ENCODE peak calls at places on chromosomes 4 and X, in ten cellular contexts. U is MM.1S, O is astrocyte, M is HepG2, I is HCT116, E is GM23338, K is DND-41, Y is neural progenitor cell, W is H9, S is mammary epithelial cell. Z is an unnamed sample.
A peak's percentile ranks its signal among the peaks of the same experiment; 100 is the strongest.

GRCh38 chr4:107901213-107901934 is 30.0 kb upstream of the CYP2U1 start:
- DNase-seq in U (no peak), O (no peak), M (no peak), I (no peak), E (peak; percentile 21), K (no peak), Y (no peak), W (no peak), S (no peak), Z (no peak)

GRCh38 chr4:184833046-184833838 is 7.5 kb upstream of the ACSL1 start:
- DNase-seq in U (no peak), O (no peak), M (no peak), I (no peak), E (peak; percentile 16), K (no peak), Y (no peak), W (no peak), S (no peak), Z (no peak)

GRCh38 chr4:4481394-4482000 is 60.4 kb downstream of the STX18 start:
- DNase-seq in U (no peak), O (peak; percentile 44), M (no peak), I (no peak), E (no peak), K (no peak), Y (peak; percentile 12), W (no peak), S (no peak), Z (no peak)

GRCh38 chr4:19850909-19851308 is 400.8 kb upstream of the SLIT2 start:
- DNase-seq in U (no peak), O (peak; percentile 93), M (no peak), I (peak; percentile 31), E (no peak), K (no peak), Y (no peak), W (no peak), S (peak; percentile 27), Z (no peak)

GRCh38 chr4:47913858-47914218 is 545 bp downstream of the NFXL1 start:
- DNase-seq in U (peak; percentile 36), O (no peak), M (peak; percentile 13), I (no peak), E (peak; percentile 71), K (peak; percentile 43), Y (peak; percentile 63), W (peak; percentile 59), S (peak; percentile 50), Z (peak; percentile 49)

GRCh38 chrX:25721564-25721963 is 416.6 kb upstream of the MAGEB18 start:
- DNase-seq in U (peak; percentile 21), O (no peak), M (peak; percentile 1), I (no peak), E (peak; percentile 16), K (no peak), Y (peak; percentile 39), W (no peak), S (no peak), Z (peak; percentile 0)

GRCh38 chr4:26812049-26812729 is 48.5 kb upstream of the STIM2 start:
- DNase-seq in U (no peak), O (no peak), M (no peak), I (no peak), E (no peak), K (no peak), Y (no peak), W (no peak), S (peak; percentile 42), Z (no peak)

GRCh38 chrX:56802921-56803848 is 74.1 kb downstream of the NBDY start:
- DNase-seq in U (peak; percentile 81), O (peak; percentile 42), M (peak; percentile 39), I (no peak), E (peak; percentile 51), K (no peak), Y (peak; percentile 87), W (peak; percentile 71), S (peak; percentile 67), Z (no peak)

GRCh38 chr4:92969650-92970370 is 666.0 kb downstream of the GRID2 start:
- DNase-seq in U (no peak), O (peak; percentile 97), M (peak; percentile 89), I (peak; percentile 56), E (no peak), K (no peak), Y (no peak), W (no peak), S (peak; percentile 80), Z (no peak)

GRCh38 chr4:2834001-2834921 is 9.4 kb upstream of the ADD1 start:
- DNase-seq in U (no peak), O (no peak), M (no peak), I (no peak), E (no peak), K (no peak), Y (no peak), W (no peak), S (no peak), Z (no peak)

GRCh38 chrX:93874554-93874953 is 200.5 kb downstream of the FAM133A start:
- DNase-seq in U (peak; percentile 40), O (no peak), M (peak; percentile 1), I (no peak), E (peak; percentile 76), K (no peak), Y (peak; percentile 77), W (peak; percentile 37), S (peak; percentile 8), Z (peak; percentile 0)

DNA sequence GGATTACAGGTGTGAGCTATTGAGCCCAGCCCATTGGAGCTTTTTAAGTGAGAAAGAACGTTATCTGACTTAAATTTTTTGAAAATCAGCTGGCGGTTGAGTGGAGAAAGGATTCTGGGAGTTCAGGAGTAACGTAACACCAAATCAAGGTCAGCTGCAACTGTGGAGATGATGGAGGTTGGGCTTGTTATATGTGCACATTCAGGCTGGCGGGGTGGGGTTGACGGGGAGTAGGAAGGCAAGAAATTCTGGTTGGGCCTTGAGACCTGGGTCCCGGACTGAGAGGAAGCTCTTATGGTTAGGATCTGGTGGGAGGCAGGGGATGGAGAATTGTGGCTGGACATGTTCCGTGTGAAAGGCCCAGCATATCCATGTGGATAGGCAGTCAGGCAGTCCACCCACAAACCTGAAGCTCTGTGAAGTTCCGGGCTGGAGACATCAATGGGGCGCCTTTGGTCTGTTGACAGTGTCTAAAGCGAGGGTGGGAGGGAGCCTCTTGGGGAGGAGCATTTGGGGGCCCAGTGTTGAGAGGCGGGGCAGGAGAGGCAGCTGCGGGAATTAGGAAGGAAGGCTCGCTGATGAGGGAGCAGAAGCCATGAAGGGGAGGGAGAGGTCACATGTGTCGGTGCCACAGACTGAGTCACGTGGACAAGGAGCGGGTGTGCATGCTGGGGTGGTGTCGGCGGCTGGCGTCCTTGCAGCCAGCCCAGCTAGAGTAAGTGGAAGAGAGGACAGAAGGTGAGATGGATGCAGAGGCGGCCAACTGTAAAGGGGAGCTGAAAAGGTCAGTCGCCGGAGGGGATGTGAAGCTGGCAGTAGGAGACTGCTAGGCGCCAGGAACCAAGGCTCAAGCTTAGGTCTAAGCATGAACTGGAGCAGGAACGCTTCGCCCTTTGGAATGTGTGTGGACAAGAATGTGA is 44.3 kb upstream of the TLR2 start:
- DNase-seq in U (no peak), O (no peak), M (peak; percentile 43), I (no peak), E (peak; percentile 23), K (no peak), Y (no peak), W (no peak), S (no peak), Z (no peak)
- H2AFZ ChIP-seq in U (no peak overlapping the region), O (no peak overlapping the region), M (no peak overlapping the region), I (no peak overlapping the region), E (peak overlapping the region; percentile 52), K (no peak overlapping the region), Y (no peak overlapping the region), W (no peak overlapping the region), S (no peak overlapping the region), Z (no peak overlapping the region)

GRCh38 chr4:113945906-113946305 is 33.5 kb downstream of the ARSJ start:
- DNase-seq in U (no peak), O (peak; percentile 76), M (no peak), I (no peak), E (peak; percentile 10), K (no peak), Y (no peak), W (no peak), S (peak; percentile 9), Z (no peak)
- H3K79me2 ChIP-seq in U (no peaks in the 10 kb centered on the region), O (peaks cover 95% of the 10 kb centered on the region), M (no peaks in the 10 kb centered on the region), I (no peaks in the 10 kb centered on the region), E (no peaks in the 10 kb centered on the region), K (no peaks in the 10 kb centered on the region), Y (no peaks in the 10 kb centered on the region), W (no peaks in the 10 kb centered on the region), S (peaks cover 10% of the 10 kb centered on the region), Z (no peaks in the 10 kb centered on the region)

GRCh38 chr4:113637363-113637762 is 124.2 kb downstream of the CAMK2D start:
- DNase-seq in U (peak; percentile 51), O (peak; percentile 90), M (no peak), I (no peak), E (no peak), K (no peak), Y (no peak), W (no peak), S (peak; percentile 17), Z (no peak)

GRCh38 chr4:113635739-113636437 is 125.7 kb downstream of the CAMK2D start:
- DNase-seq in U (no peak), O (peak; percentile 90), M (no peak), I (no peak), E (no peak), K (no peak), Y (no peak), W (no peak), S (no peak), Z (no peak)

GRCh38 chr4:113637823-113638691 is 123.5 kb downstream of the CAMK2D start:
- DNase-seq in U (no peak), O (no peak), M (no peak), I (no peak), E (no peak), K (no peak), Y (peak; percentile 27), W (no peak), S (no peak), Z (peak; percentile 81)

GRCh38 chr4:113636877-113637276 is 124.7 kb downstream of the CAMK2D start:
- DNase-seq in U (peak; percentile 78), O (peak; percentile 92), M (no peak), I (no peak), E (no peak), K (peak; percentile 61), Y (no peak), W (no peak), S (peak; percentile 53), Z (peak; percentile 91)

GRCh38 chr4:113636438-113636818 is 125.1 kb downstream of the CAMK2D start:
- DNase-seq in U (no peak), O (no peak), M (peak; percentile 78), I (no peak), E (peak; percentile 21), K (peak; percentile 15), Y (no peak), W (no peak), S (no peak), Z (peak; percentile 84)
- TF ChIP-seq CTCF in U (peak; percentile 7), O (no peak), M (peak; percentile 76), I (no peak), E (no peak), K (peak; percentile 61), Y (no peak), W (no peak), S (no peak), Z (peak; percentile 72)

DNA sequence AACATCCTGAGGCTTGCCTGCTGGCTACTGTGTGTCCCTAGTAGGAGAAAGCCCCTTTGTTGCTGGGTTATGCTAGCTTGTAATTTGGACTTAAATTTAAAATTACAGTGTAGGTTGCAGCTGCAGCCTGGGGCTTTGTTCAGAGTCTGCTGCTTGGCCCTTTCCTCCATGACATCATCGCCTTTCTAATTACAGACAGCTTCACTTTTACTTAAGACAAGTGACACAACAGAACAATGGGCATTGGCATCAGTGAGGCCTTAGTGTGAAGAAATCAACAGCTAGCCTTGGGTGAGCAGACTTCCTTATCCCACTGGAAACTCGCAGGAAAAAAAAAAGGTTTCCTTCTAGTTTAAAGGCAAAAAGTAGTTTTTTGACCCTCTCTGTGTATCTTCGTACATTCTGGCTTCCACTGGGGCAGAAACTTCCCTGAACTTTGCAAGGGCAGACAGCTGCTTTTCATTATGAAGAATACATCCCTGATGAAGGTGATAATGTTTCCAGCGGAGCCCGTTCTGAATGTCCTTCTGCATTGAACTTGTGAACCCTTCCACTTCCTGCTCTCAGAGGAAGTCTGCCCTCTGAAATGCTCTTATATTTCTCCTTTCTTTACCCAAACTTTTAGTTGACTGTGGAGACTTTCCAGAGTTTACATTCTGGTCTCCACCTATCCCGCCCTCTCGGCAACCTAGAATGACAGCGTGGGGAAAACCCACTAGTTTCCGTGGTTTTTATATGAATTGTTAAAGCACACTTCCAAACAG is 123.2 kb upstream of the FAM9C start:
- DNase-seq in U (no peak), O (peak; percentile 48), M (no peak), I (no peak), E (no peak), K (no peak), Y (peak; percentile 78), W (no peak), S (peak; percentile 24), Z (peak; percentile 4)
- H2AFZ ChIP-seq in U (no peak overlapping the region), O (peak overlapping the region; percentile 39), M (no peak overlapping the region), I (no peak overlapping the region), E (no peak overlapping the region), K (peak overlapping the region; percentile 41), Y (peak overlapping the region; percentile 14), W (no peak overlapping the region), S (peak overlapping the region; percentile 47), Z (peak overlapping the region; percentile 54)

Z was measured in OCI-LY7.